ENCODE peak calls at places on chromosomes 4 and X, in five cellular contexts. D is lower lobe of right lung, T is adrenal gland, V is mammary epithelial cell, X is upper lobe of right lung. K is an unnamed sample.

GRCh38 chrX:41599507-41599906 is 89.3 kb upstream of the GPR34 start:
- DNase-seq in D (no peak), T (no peak), V (no peak), X (no peak), K (no peak)

GRCh38 chrX:29530520-29530919 is 684.8 kb upstream of the MAGEB2 start:
- DNase-seq in D (no peak), T (no peak), V (peak), X (no peak), K (no peak)

GRCh38 chr4:5773271-5773555 is 62.2 kb downstream of the EVC start:
- DNase-seq in D (no peak), T (no peak), V (peak), X (no peak), K (peak)

GRCh38 chr4:88953400-88953799 is 103.6 kb downstream of the FAM13A start:
- DNase-seq in D (no peak), T (no peak), V (no peak), X (no peak), K (no peak)

GRCh38 chr4:27305246-27305645 is 444.6 kb downstream of the STIM2 start:
- DNase-seq in D (no peak), T (no peak), V (no peak), X (no peak), K (no peak)

GRCh38 chr4:184444953-184445309 is 29.4 kb downstream of the IRF2 start:
- DNase-seq in D (peak), T (no peak), V (no peak), X (no peak), K (no peak)

GRCh38 chr4:28536124-28536523 is 1675.5 kb downstream of the STIM2 start:
- DNase-seq in D (no peak), T (no peak), V (no peak), X (no peak), K (no peak)

GRCh38 chrX:44903107-44903506 is 30.1 kb downstream of the KDM6A start:
- DNase-seq in D (no peak), T (no peak), V (peak), X (no peak), K (no peak)

GRCh38 chrX:155893513-155893912 is 12.4 kb downstream of the VAMP7 start:
- DNase-seq in D (no peak), T (no peak), V (no peak), X (no peak), K (no peak)

GRCh38 chrX:57595381-57595811 is 3.6 kb downstream of the ZXDB start:
- DNase-seq in D (no peak), T (no peak), V (peak), X (no peak), K (no peak)

GRCh38 chrX:100745205-100745604 is 13.3 kb upstream of the SYTL4 start:
- DNase-seq in D (no peak), T (no peak), V (no peak), X (no peak), K (no peak)

GRCh38 chrX:100745806-100746537 is 14.1 kb upstream of the SYTL4 start:
- DNase-seq in D (no peak), T (no peak), V (no peak), X (no peak), K (no peak)

GRCh38 chrX:100748133-100748532 is 16.2 kb upstream of the SYTL4 start:
- DNase-seq in D (no peak), T (no peak), V (peak), X (no peak), K (no peak)

GRCh38 chrX:100747090-100747489 is 15.2 kb upstream of the SYTL4 start:
- DNase-seq in D (no peak), T (no peak), V (no peak), X (no peak), K (no peak)

GRCh38 chrX:100750901-100751300 is 19.0 kb upstream of the SYTL4 start:
- DNase-seq in D (no peak), T (no peak), V (no peak), X (no peak), K (no peak)
- H3K4me3 ChIP-seq in D (no peak), T (no peak), V (no peak), X (no peak), K (no peak)

GRCh38 chr4:1573830-1574459 is 110.2 kb downstream of the FAM53A start:
- DNase-seq in D (no peak), T (no peak), V (no peak), X (no peak), K (no peak)
- TF ChIP-seq CTCF in D (no peak), T (no peak), V (no peak), X (no peak), K (no peak)

GRCh38 chrX:31114858-31115257 is 43.0 kb upstream of the FTHL17 start:
- DNase-seq in D (no peak), T (no peak), V (no peak), X (no peak), K (no peak)
- H3K27ac ChIP-seq in D (no peak), T (no peak), V (no peak), X (no peak), K (no peak)

DNA sequence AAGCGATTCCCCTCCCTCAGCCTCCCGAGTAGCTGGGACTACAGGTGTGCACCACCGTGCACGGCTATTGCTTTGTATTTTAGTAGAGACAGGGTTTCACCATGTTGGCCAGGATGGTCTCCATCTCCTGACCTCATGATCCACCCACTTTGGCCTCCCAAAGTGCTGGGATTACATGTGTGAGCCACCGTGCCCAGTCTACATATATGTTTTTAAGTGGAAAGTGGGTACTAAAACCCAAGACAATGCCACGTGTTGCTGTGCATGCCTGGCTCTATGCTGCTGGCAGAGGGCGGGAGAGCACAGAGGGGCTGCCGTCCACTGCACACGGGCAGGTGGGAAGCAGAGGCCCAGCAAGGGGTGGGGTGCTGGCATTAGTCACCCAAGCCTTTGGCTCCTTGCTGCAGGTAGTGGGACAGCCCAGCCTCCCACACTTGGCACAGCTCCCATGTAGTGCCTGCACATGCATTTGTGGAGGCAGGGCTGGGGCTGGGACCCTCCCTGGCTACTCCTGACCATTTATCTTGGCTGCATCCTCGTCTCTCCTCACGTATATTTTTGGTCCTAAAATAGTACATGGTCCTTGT is 3.5 kb downstream of the EMD start:
- DNase-seq in D (no peak), T (no peak), V (no peak), X (no peak), K (no peak)
- H3K4me3 ChIP-seq in D (no peak), T (no peak), V (no peak), X (no peak), K (no peak)

GRCh38 chr4:122007016-122007415 is 55.2 kb upstream of the TRPC3 start:
- DNase-seq in D (no peak), T (no peak), V (no peak), X (no peak), K (no peak)

GRCh38 chr4:122000849-122001248 is 49.0 kb upstream of the TRPC3 start:
- DNase-seq in D (no peak), T (no peak), V (no peak), X (no peak), K (no peak)

GRCh38 chr4:122005064-122005755 is 53.4 kb upstream of the TRPC3 start:
- DNase-seq in D (no peak), T (no peak), V (no peak), X (no peak), K (no peak)

GRCh38 chr4:121998024-121998423 is 46.2 kb upstream of the TRPC3 start:
- DNase-seq in D (no peak), T (no peak), V (no peak), X (no peak), K (no peak)

GRCh38 chr4:122003335-122003734 is 51.5 kb upstream of the TRPC3 start:
- DNase-seq in D (no peak), T (no peak), V (no peak), X (no peak), K (no peak)
- TF ChIP-seq CTCF in D (no peak), T (peak), V (peak), X (no peak), K (no peak)

GRCh38 chr4:8515316-8516060 is 64.7 kb upstream of the GPR78 start:
- DNase-seq in D (no peak), T (no peak), V (no peak), X (no peak), K (no peak)

GRCh38 chr4:8516996-8517550 is 63.1 kb upstream of the GPR78 start:
- DNase-seq in D (no peak), T (no peak), V (no peak), X (no peak), K (no peak)

GRCh38 chr4:8514391-8514790 is 65.8 kb upstream of the GPR78 start:
- DNase-seq in D (no peak), T (no peak), V (no peak), X (no peak), K (no peak)

GRCh38 chr4:8517946-8518345 is 62.2 kb upstream of the GPR78 start:
- DNase-seq in D (no peak), T (no peak), V (no peak), X (no peak), K (no peak)

GRCh38 chr4:8516061-8516573 is 64.1 kb upstream of the GPR78 start:
- DNase-seq in D (no peak), T (no peak), V (no peak), X (no peak), K (no peak)
- H3K27ac ChIP-seq in D (no peak), T (no peak), V (no peak), X (no peak), K (no peak)

GRCh38 chr4:166312166-166312565 is 439.1 kb downstream of the TLL1 start:
- DNase-seq in D (no peak), T (no peak), V (no peak), X (no peak), K (no peak)
- H3K4me3 ChIP-seq in D (no peak), T (no peak), V (no peak), X (no peak), K (no peak)

K was measured in coronary artery.